ENCODE peak calls at places on chromosome 1, in six cellular contexts. S, C, Q, H, K and T are unnamed samples.

GRCh38 chr1:156848461-156849150 is 10.3 kb downstream of the INSRR start:
- DNase-seq in S (no peak), C (no peak), Q (no peak), H (no peak), K (no peak), T (no peak)

GRCh38 chr1:169121146-169121923 is 14.8 kb downstream of the ATP1B1 start:
- DNase-seq in S (no peak), C (no peak), Q (no peak), H (no peak), K (no peak), T (no peak)

GRCh38 chr1:215824245-215824644 is 257.1 kb downstream of the KCTD3 start:
- DNase-seq in S (no peak), C (no peak), Q (peak), H (no peak), K (no peak), T (no peak)

GRCh38 chr1:156387899-156388813 is 19.1 kb downstream of the RHBG start:
- DNase-seq in S (peak), C (peak), Q (peak), H (peak), K (peak), T (no peak)

GRCh38 chr1:156162430-156163037 is 9.1 kb downstream of the SEMA4A start:
- DNase-seq in S (no peak), C (no peak), Q (no peak), H (no peak), K (no peak), T (no peak)

GRCh38 chr1:20417581-20417980 is 68.4 kb downstream of the CAMK2N1 start:
- DNase-seq in S (no peak), C (no peak), Q (no peak), H (no peak), K (no peak), T (no peak)

GRCh38 chr1:117606608-117607261 is 887 bp downstream of the TENT5C start:
- DNase-seq in S (no peak), C (no peak), Q (peak), H (no peak), K (no peak), T (no peak)

GRCh38 chr1:41619511-41620364 is 135.3 kb upstream of the EDN2 start:
- DNase-seq in S (no peak), C (no peak), Q (no peak), H (no peak), K (no peak), T (no peak)

GRCh38 chr1:163035791-163036249 is 33.3 kb upstream of the RGS4 start:
- DNase-seq in S (no peak), C (no peak), Q (peak), H (no peak), K (no peak), T (peak)

GRCh38 chr1:61457526-61457925 is 267.4 kb downstream of the TM2D1 start:
- DNase-seq in S (no peak), C (no peak), Q (no peak), H (no peak), K (no peak), T (no peak)